ENCODE peak calls at places on chromosomes 7 and 10, in eight cellular contexts. T is activated naive CD4-positive, alpha-beta T cell; Q is NCI-H748 treated with DMSO at 0.1 percent for 48 hours; D is stimulated activated CD4-positive, alpha-beta T cell treated with anti-CD3 and anti-CD28 coated beads, Interleukin-15, amount 100 ng/mL, for 1 hour; B is CD4-positive, alpha-beta memory T cell; X is endothelial cell; K is NCI-H526; E is ureter. G is an unnamed sample.

GRCh38 chr7:11294965-11295364 is 321.3 kb downstream of the PHF14 start:
- DNase-seq in T (no peak), Q (no peak), D (no peak), B (no peak), X (no peak), K (no peak), E (no peak), G (no peak)

GRCh38 chr10:62072901-62073300 is 171.4 kb downstream of the ARID5B start:
- DNase-seq in T (no peak), Q (no peak), D (no peak), B (no peak), X (no peak), K (no peak), E (no peak), G (no peak)

GRCh38 chr10:124569623-124570470 is 108.2 kb downstream of the LHPP start:
- DNase-seq in T (no peak), Q (no peak), D (no peak), B (no peak), X (no peak), K (no peak), E (no peak), G (no peak)

GRCh38 chr10:120521880-120522279 is 64.9 kb downstream of the PLPP4 start:
- DNase-seq in T (no peak), Q (no peak), D (no peak), B (no peak), X (no peak), K (no peak), E (no peak), G (no peak)

GRCh38 chr10:101130984-101131961 is at the start of gene TLX1:
- DNase-seq in T (no peak), Q (peak), D (no peak), B (no peak), X (peak), K (peak), E (no peak), G (no peak)

GRCh38 chr7:88637795-88638194 is 121.7 kb upstream of the ZNF804B start:
- DNase-seq in T (no peak), Q (no peak), D (no peak), B (no peak), X (no peak), K (no peak), E (no peak), G (no peak)

GRCh38 chr10:49318028-49318427 is 19.1 kb downstream of the C10orf71 start:
- DNase-seq in T (no peak), Q (no peak), D (no peak), B (no peak), X (no peak), K (no peak), E (no peak), G (no peak)

GRCh38 chr7:50267525-50268041 is 36.9 kb upstream of the IKZF1 start:
- DNase-seq in T (no peak), Q (no peak), D (no peak), B (peak), X (no peak), K (no peak), E (no peak), G (no peak)

GRCh38 chr10:115969591-115969990 is 303.4 kb downstream of the GFRA1 start:
- DNase-seq in T (no peak), Q (no peak), D (no peak), B (no peak), X (no peak), K (no peak), E (no peak), G (no peak)

GRCh38 chr10:91907914-91908357 is 1.4 kb downstream of the FGFBP3 start:
- DNase-seq in T (no peak), Q (no peak), D (no peak), B (peak), X (no peak), K (peak), E (no peak), G (no peak)

GRCh38 chr7:69722836-69723235 is 124.6 kb downstream of the AUTS2 start:
- DNase-seq in T (no peak), Q (no peak), D (no peak), B (no peak), X (no peak), K (no peak), E (no peak), G (no peak)

GRCh38 chr7:157522189-157522588 is 185.4 kb downstream of the DNAJB6 start:
- DNase-seq in T (no peak), Q (no peak), D (no peak), B (no peak), X (no peak), K (no peak), E (peak), G (no peak)

GRCh38 chr10:30534465-30535144 is 94.9 kb downstream of the LYZL2 start:
- DNase-seq in T (peak), Q (peak), D (peak), B (peak), X (peak), K (peak), E (peak), G (peak)

GRCh38 chr7:106620681-106621080 is 40.3 kb downstream of the CCDC71L start:
- DNase-seq in T (no peak), Q (no peak), D (no peak), B (no peak), X (no peak), K (no peak), E (no peak), G (no peak)

GRCh38 chr7:21550076-21550475 is 7.2 kb downstream of the DNAH11 start:
- DNase-seq in T (no peak), Q (no peak), D (no peak), B (no peak), X (no peak), K (no peak), E (no peak), G (no peak)

GRCh38 chr7:5472432-5473315 is 49.0 kb upstream of the TNRC18 start:
- DNase-seq in T (no peak), Q (peak), D (no peak), B (no peak), X (no peak), K (no peak), E (no peak), G (no peak)

GRCh38 chr7:110442386-110442837 is 648.5 kb upstream of the LRRN3 start:
- DNase-seq in T (no peak), Q (peak), D (no peak), B (no peak), X (peak), K (peak), E (no peak), G (no peak)

GRCh38 chr10:48457949-48458661 is 146.8 kb downstream of the ARHGAP22 start:
- DNase-seq in T (no peak), Q (no peak), D (no peak), B (no peak), X (no peak), K (no peak), E (peak), G (no peak)

GRCh38 chr7:33673029-33673700 is 232.2 kb upstream of the BMPER start:
- DNase-seq in T (no peak), Q (no peak), D (no peak), B (no peak), X (no peak), K (no peak), E (no peak), G (no peak)

GRCh38 chr10:125102216-125102615 is 58.1 kb downstream of the CTBP2 start:
- DNase-seq in T (no peak), Q (no peak), D (no peak), B (no peak), X (no peak), K (no peak), E (no peak), G (no peak)

GRCh38 chr7:2248984-2249694 is 7.1 kb downstream of the NUDT1 start:
- DNase-seq in T (no peak), Q (no peak), D (no peak), B (no peak), X (no peak), K (no peak), E (peak), G (no peak)

GRCh38 chr10:7277874-7278273 is 133.0 kb downstream of the SFMBT2 start:
- DNase-seq in T (no peak), Q (no peak), D (no peak), B (no peak), X (no peak), K (no peak), E (no peak), G (no peak)

GRCh38 chr7:142188159-142188558 is 69.7 kb downstream of the PRSS58 start:
- DNase-seq in T (no peak), Q (no peak), D (no peak), B (no peak), X (no peak), K (no peak), E (no peak), G (no peak)

G was measured in T-helper 1 cell.